ENCODE peak calls at places on chromosomes 1 and 21, in seven cellular contexts. A, U, G, R, H, B and Y are unnamed samples.

GRCh38 chr1:30759718-30760281 is 2.2 kb upstream of the LAPTM5 start:
- DNase-seq in H (no peak), A (no peak), R (no peak), B (no peak), U (no peak), G (no peak), Y (no peak)

GRCh38 chr1:226107471-226108460 is 45.2 kb downstream of the H3-3A start:
- DNase-seq in R (no peak), H (no peak), U (no peak), B (no peak), A (no peak), G (no peak), Y (no peak)

GRCh38 chr1:4032571-4032970 is 132.5 kb upstream of the C1orf174 start:
- DNase-seq in H (no peak), A (no peak), B (no peak), G (no peak), R (no peak), U (no peak), Y (no peak)

GRCh38 chr21:45979141-45979631 is 2.4 kb upstream of the COL6A1 start:
- DNase-seq in H (peak), B (no peak), G (no peak), U (no peak), R (peak), A (peak), Y (peak)

GRCh38 chr1:163588796-163589195 is 267.0 kb downstream of the NUF2 start:
- DNase-seq in U (no peak), G (no peak), B (no peak), A (no peak), R (no peak), H (no peak), Y (no peak)

GRCh38 chr21:38716942-38717341 is 88.8 kb upstream of the ETS2 start:
- DNase-seq in U (no peak), B (no peak), R (no peak), A (no peak), G (no peak), H (no peak), Y (no peak)

GRCh38 chr1:226100436-226101347 is 38.2 kb downstream of the H3-3A start:
- DNase-seq in G (no peak), R (peak), B (peak), H (no peak), A (peak), U (peak), Y (peak)

GRCh38 chr1:119323216-119323982 is 45.2 kb upstream of the HAO2 start:
- DNase-seq in U (no peak), B (peak), A (no peak), R (no peak), H (no peak), G (no peak), Y (no peak)

GRCh38 chr1:227333423-227333822 is 15.1 kb upstream of the CDC42BPA start:
- DNase-seq in H (no peak), A (no peak), R (no peak), B (no peak), U (no peak), G (no peak), Y (no peak)

GRCh38 chr1:33612877-33613487 is 140.5 kb downstream of the ZSCAN20 start:
- DNase-seq in U (peak), A (no peak), R (peak), B (peak), G (no peak), H (peak), Y (peak)

GRCh38 chr21:41170442-41170841 is 2.5 kb downstream of the BACE2 start:
- DNase-seq in A (no peak), R (peak), G (no peak), H (peak), B (peak), U (peak), Y (peak)

GRCh38 chr21:42779431-42779861 is 99.9 kb downstream of the WDR4 start:
- DNase-seq in B (no peak), A (no peak), R (no peak), U (no peak), H (no peak), G (no peak), Y (no peak)

GRCh38 chr1:147821883-147822282 is 61.5 kb upstream of the GJA5 start:
- DNase-seq in R (peak), A (no peak), U (no peak), H (no peak), B (peak), G (no peak), Y (no peak)

GRCh38 chr1:167938083-167938482 is 1.2 kb upstream of the MPC2 start:
- DNase-seq in H (no peak), R (no peak), A (no peak), U (no peak), G (no peak), B (no peak), Y (no peak)

GRCh38 chr1:18344755-18345154 is 136.0 kb upstream of the KLHDC7A start:
- DNase-seq in A (peak), R (no peak), U (peak), G (no peak), B (no peak), H (no peak), Y (no peak)

GRCh38 chr1:205631727-205632373 is at the start of gene ELK4:
- DNase-seq in A (peak), U (peak), B (peak), G (peak), H (peak), R (peak), Y (peak)

GRCh38 chr21:39003982-39004775 is 179.1 kb downstream of the PSMG1 start:
- DNase-seq in H (no peak), R (no peak), B (peak), U (no peak), A (no peak), G (peak), Y (no peak)

GRCh38 chr1:179264506-179264905 is 29.1 kb upstream of the SOAT1 start:
- DNase-seq in A (no peak), H (no peak), B (no peak), R (no peak), U (no peak), G (no peak), Y (no peak)
- H3K27ac ChIP-seq in A (no peak), H (no peak), B (no peak), R (no peak), U (no peak), G (no peak), Y (no peak)

GRCh38 chr1:160542303-160542945 is 19.4 kb upstream of the SLAMF6 start:
- DNase-seq in U (no peak), H (no peak), G (no peak), R (no peak), B (no peak), A (no peak), Y (no peak)

GRCh38 chr1:160538985-160539651 is 16.1 kb upstream of the SLAMF6 start:
- DNase-seq in G (no peak), A (no peak), H (no peak), R (no peak), B (no peak), U (no peak), Y (no peak)

GRCh38 chr1:160539896-160540858 is 17.1 kb upstream of the SLAMF6 start:
- DNase-seq in R (no peak), B (peak), A (no peak), G (no peak), H (no peak), U (no peak), Y (no peak)

GRCh38 chr1:160540859-160541233 is 17.8 kb upstream of the SLAMF6 start:
- DNase-seq in G (no peak), U (no peak), B (no peak), A (no peak), H (no peak), R (no peak), Y (no peak)

GRCh38 chr1:160541622-160542302 is 18.7 kb upstream of the SLAMF6 start:
- DNase-seq in U (no peak), A (no peak), R (no peak), B (no peak), H (no peak), G (no peak), Y (no peak)
- H3K27ac ChIP-seq in U (no peak), A (no peak), R (no peak), B (no peak), H (no peak), G (no peak), Y (no peak)

DNA sequence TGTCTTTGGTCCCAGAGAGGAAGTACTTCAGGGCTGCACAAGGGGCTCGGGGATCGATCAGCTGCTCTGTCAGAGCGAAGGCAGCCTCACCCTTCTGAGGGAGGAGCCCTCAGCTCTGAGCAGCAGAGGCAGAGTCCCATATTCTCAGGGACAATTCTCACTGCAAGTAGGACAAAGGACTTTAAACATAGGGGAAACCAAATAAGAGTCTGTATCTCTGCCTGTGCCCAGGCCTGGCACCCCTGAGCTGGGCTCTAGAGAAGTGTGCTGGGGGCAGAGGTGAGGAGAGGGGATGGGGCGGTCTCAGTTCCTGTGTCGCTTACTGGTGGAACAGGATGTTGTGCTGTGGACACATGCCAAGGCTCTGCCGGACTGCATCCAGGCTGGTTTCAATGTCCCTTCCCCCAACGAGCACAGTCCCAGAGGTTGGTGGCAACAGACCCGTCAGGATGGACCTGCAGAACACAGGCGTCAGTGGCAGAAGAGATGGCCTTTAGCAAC is 76.6 kb downstream of the ABCA4 start:
- DNase-seq in R (peak), U (no peak), H (no peak), B (peak), G (peak), A (peak), Y (peak)
- H3K27ac ChIP-seq in R (peak), U (no peak), H (no peak), B (peak), G (peak), A (peak), Y (peak)

GRCh38 chr1:212916395-212917133 is 33.8 kb upstream of the VASH2 start:
- DNase-seq in U (peak), B (peak), R (peak), H (peak), G (peak), A (peak), Y (peak)
- H3K27ac ChIP-seq in U (no peak), B (no peak), R (no peak), H (no peak), G (no peak), A (peak), Y (no peak)

GRCh38 chr1:8078176-8078671 is 52.1 kb upstream of the ERRFI1 start:
- DNase-seq in A (no peak), G (no peak), U (no peak), B (no peak), H (no peak), R (no peak), Y (no peak)

GRCh38 chr1:8077120-8077573 is 51.0 kb upstream of the ERRFI1 start:
- DNase-seq in H (peak), G (peak), B (peak), R (peak), A (peak), U (peak), Y (peak)

GRCh38 chr1:8077602-8078001 is 51.5 kb upstream of the ERRFI1 start:
- DNase-seq in H (no peak), A (no peak), G (no peak), U (no peak), R (no peak), B (no peak), Y (no peak)

GRCh38 chr1:8075511-8076051 is 49.5 kb upstream of the ERRFI1 start:
- DNase-seq in R (no peak), H (peak), U (no peak), G (no peak), B (no peak), A (peak), Y (no peak)

DNA sequence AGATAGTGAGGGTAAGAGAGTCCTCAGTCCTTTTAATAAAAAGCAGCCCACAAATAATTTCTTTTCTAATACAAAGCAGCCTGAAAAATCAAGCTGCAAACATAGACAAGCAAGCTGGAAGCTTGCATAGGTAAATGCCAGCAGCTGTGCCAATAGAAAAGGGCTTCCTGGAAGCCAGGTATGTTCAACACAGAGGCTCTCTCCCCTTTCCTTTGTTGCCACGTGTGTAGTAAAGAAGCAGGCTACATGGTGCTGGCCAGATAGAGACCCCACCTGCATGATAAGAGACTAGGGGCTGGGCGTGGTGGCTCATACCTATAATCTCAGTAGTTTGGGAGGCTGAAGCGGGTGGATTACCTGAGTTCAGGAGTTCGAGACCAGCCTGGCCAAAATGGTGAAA is 50.1 kb upstream of the ERRFI1 start:
- DNase-seq in B (no peak), A (no peak), U (no peak), G (no peak), H (no peak), R (no peak), Y (no peak)
- H3K27ac ChIP-seq in B (peak), A (peak), U (no peak), G (peak), H (no peak), R (no peak), Y (peak)

GRCh38 chr1:44021581-44022321 is 9.5 kb downstream of the SLC6A9 start:
- DNase-seq in A (no peak), H (no peak), G (no peak), U (no peak), R (peak), B (peak), Y (peak)
- H3K27ac ChIP-seq in A (no peak), H (no peak), G (no peak), U (no peak), R (no peak), B (peak), Y (peak)

DNA sequence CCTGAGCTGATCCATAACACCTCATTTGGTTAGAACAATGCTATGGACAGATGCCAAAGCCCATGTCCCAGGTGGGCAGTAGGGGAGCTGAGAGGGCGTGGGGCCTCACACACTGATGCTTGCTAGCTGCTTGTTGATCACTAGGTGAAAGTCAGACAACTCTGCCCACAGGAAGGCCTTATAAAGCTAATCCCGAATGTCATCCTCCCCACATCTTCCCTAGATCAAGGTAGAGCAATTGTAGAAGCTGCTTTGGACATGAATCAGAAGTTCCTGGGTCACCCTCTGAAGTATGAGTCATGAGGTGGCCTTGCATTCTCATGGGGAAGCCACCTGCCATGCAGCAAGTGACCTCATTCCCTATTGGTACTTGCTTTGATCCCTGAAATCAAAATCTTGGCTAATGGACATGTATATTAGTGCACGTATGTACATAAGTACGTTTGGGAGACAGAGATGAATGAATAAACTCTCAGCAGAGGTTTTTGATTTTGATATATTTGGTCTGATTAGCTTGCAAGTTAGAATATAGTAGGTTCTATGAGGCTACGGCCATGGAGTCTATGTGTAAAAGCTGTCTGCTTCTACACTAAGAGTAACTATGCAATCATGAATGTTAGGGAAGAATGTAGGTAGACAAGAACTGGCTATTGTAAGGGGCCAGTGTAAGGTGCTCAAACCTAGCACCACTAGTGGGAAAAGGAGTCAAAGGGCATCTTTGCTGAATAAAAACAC is 52.7 kb downstream of the ABCA4 start:
- DNase-seq in G (no peak), R (no peak), A (no peak), U (no peak), H (no peak), B (no peak), Y (no peak)
- H3K27ac ChIP-seq in G (peak), R (peak), A (peak), U (no peak), H (no peak), B (peak), Y (peak)

GRCh38 chr1:206761369-206761768 is 9.2 kb upstream of the IL19 start:
- DNase-seq in R (no peak), U (peak), A (no peak), G (no peak), B (no peak), H (no peak), Y (no peak)
- H3K27ac ChIP-seq in R (no peak), U (no peak), A (no peak), G (no peak), B (no peak), H (no peak), Y (no peak)

GRCh38 chr1:1332031-1332755 is 1.1 kb downstream of the TAS1R3 start:
- DNase-seq in B (no peak), A (no peak), R (no peak), G (no peak), U (no peak), H (no peak), Y (no peak)

GRCh38 chr1:1332774-1333480 is 1.8 kb downstream of the TAS1R3 start:
- DNase-seq in H (no peak), R (no peak), A (peak), U (no peak), B (no peak), G (no peak), Y (no peak)

GRCh38 chr1:1329304-1330210 is 1.5 kb upstream of the TAS1R3 start:
- DNase-seq in B (no peak), R (no peak), U (no peak), G (no peak), H (no peak), A (no peak), Y (no peak)

GRCh38 chr1:1330366-1331067 is 563 bp upstream of the TAS1R3 start:
- DNase-seq in H (no peak), U (no peak), B (no peak), A (no peak), G (no peak), R (no peak), Y (no peak)

DNA sequence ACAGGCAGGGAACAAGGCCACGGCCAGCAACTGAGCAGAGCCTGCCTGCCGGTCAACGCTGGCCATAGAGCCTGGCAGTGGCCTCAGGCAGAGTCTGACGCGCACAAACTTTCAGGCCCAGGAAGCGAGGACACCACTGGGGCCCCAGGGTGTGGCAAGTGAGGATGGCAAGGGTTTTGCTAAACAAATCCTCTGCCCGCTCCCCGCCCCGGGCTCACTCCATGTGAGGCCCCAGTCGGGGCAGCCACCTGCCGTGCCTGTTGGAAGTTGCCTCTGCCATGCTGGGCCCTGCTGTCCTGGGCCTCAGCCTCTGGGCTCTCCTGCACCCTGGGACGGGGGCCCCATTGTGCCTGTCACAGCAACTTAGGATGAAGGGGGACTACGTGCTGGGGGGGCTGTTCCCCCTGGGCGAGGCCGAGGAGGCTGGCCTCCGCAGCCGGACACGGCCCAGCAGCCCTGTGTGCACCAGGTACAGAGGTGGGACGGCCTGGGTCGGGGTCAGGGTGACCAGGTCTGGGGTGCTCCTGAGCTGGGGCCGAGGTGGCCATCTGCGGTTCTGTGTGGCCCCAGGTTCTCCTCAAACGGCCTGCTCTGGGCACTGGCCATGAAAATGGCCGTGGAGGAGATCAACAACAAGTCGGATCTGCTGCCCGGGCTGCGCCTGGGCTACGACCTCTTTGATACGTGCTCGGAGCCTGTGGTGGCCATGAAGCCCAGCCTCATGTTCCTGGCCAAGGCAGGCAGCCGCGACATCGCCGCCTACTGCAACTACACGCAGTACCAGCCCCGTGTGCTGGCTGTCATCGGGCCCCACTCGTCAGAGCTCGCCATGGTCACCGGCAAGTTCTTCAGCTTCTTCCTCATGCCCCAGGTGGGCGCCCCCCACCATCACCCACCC is at the start of gene TAS1R3:
- DNase-seq in H (no peak), R (no peak), A (no peak), U (no peak), B (no peak), G (no peak), Y (no peak)
- H3K27ac ChIP-seq in H (no peak), R (no peak), A (no peak), U (no peak), B (no peak), G (no peak), Y (peak)

DNA sequence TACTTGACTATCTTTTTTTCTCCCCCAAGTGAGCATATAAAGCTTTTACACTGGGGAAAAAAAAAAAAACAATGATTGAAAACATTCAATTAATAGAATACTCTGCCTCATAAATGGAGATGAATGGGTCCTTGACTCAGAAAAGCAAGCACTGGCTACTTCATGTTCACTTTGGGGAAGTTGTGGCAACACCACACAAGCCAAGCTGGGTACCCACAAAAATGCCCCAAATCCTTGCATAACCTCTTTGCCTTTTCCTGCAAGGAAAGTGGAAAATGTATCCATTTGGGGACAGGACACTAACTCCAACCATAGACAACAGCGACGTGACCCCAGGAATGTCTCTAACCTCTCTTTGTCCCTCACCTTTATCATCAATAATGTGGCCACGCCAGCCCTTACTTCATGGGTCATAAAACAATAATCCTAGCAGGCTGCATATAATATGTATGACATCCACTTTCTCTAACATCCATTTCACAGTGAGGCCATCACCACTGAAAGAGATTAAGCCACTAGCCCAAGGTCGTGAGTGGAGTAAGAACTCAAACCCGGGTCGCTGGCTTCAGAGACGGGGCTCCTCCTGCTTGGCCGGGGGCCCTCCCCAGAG is 2.3 kb downstream of the ECE1 start:
- DNase-seq in A (no peak), R (no peak), B (no peak), H (no peak), G (no peak), U (no peak), Y (no peak)
- H3K27ac ChIP-seq in A (no peak), R (peak), B (peak), H (no peak), G (peak), U (no peak), Y (peak)